ENCODE peak calls at places on chromosomes 3 and 15, in four cellular contexts. M is mesothelial cell of epicardium, V is NCI-H2029 treated with DMSO at 0.1 percent for 48 hours, A is fibroblast of the conjunctiva. O is an unnamed sample.

GRCh38 chr3:63662011-63662410 is 9.5 kb downstream of the SNTN start:
- DNase-seq in M (no peak), V (no peak), A (no peak), O (no peak)

GRCh38 chr3:82217571-82217970 is 456.1 kb upstream of the GBE1 start:
- DNase-seq in M (no peak), V (no peak), A (no peak), O (no peak)

GRCh38 chr3:29183346-29184087 is 97.4 kb upstream of the RBMS3 start:
- DNase-seq in M (no peak), V (no peak), A (peak), O (no peak)

GRCh38 chr3:94303897-94304296 is 241.0 kb downstream of the NSUN3 start:
- DNase-seq in M (no peak), V (no peak), A (no peak), O (no peak)

GRCh38 chr3:111803123-111803593 is 55.9 kb upstream of the PHLDB2 start:
- DNase-seq in M (no peak), V (no peak), A (peak), O (no peak)

GRCh38 chr15:32716216-32716959 is 1.4 kb upstream of the GREM1 start:
- DNase-seq in M (no peak), V (no peak), A (no peak), O (no peak)

GRCh38 chr15:89436560-89437311 is 59.6 kb downstream of the RHCG start:
- DNase-seq in M (no peak), V (no peak), A (no peak), O (no peak)

GRCh38 chr15:60798821-60799220 is 319.9 kb upstream of the ICE2 start:
- DNase-seq in M (no peak), V (no peak), A (peak), O (no peak)

GRCh38 chr3:195701042-195701910 is 19.5 kb upstream of the MUC20 start:
- DNase-seq in M (no peak), V (no peak), A (no peak), O (no peak)

GRCh38 chr3:126160243-126161210 is 19.9 kb downstream of the ALDH1L1 start:
- DNase-seq in M (no peak), V (no peak), A (no peak), O (no peak)